ENCODE peak calls at places on chromosome 7, in ten cellular contexts. Y is SJSA1; F is lower lobe of right lung; G is upper lobe of left lung; K is tibial artery; Z is colonic mucosa; H is tibial nerve; U is heart left ventricle; O is CD8-positive, alpha-beta memory T cell; E is IMR-90. W is an unnamed sample.

GRCh38 chr7:155274956-155275355 is 22.7 kb upstream of the INSIG1 start:
- DNase-seq in G (no peak), Y (no peak), U (no peak), K (peak; percentile 49), F (no peak), Z (no peak), H (no peak), O (no peak), E (no peak), W (no peak)

GRCh38 chr7:44387427-44387826 is 62.0 kb upstream of the CAMK2B start:
- DNase-seq in H (no peak), Z (no peak), K (no peak), O (no peak), F (no peak), E (no peak), U (no peak), Y (no peak), G (no peak), W (no peak)

GRCh38 chr7:81268551-81268950 is 349.7 kb upstream of the SEMA3C start:
- DNase-seq in O (no peak), Z (no peak), G (no peak), K (no peak), Y (no peak), H (no peak), F (no peak), E (peak; percentile 25), U (no peak), W (no peak)

GRCh38 chr7:157302314-157302711 is 34.5 kb upstream of the DNAJB6 start:
- DNase-seq in H (no peak), Z (peak; percentile 39), O (peak; percentile 85), E (peak; percentile 33), F (peak; percentile 85), G (peak; percentile 87), U (peak; percentile 85), K (peak; percentile 61), Y (peak; percentile 86), W (no peak)

GRCh38 chr7:16063241-16063640 is 358.1 kb downstream of the CRPPA start:
- DNase-seq in H (no peak), F (no peak), K (no peak), Z (no peak), O (no peak), G (no peak), E (no peak), Y (no peak), U (no peak), W (no peak)

GRCh38 chr7:50349963-50350944 is 45.7 kb downstream of the IKZF1 start:
- DNase-seq in F (no peak), K (no peak), G (no peak), H (no peak), Z (no peak), Y (no peak), O (peak; percentile 51), E (no peak), U (no peak), W (no peak)

GRCh38 chr7:112199035-112199655 is 7.1 kb downstream of the DOCK4 start:
- DNase-seq in H (no peak), O (no peak), K (no peak), Z (no peak), F (no peak), E (peak; percentile 54), U (no peak), G (no peak), Y (no peak), W (no peak)

GRCh38 chr7:771241-772004 is 44.3 kb upstream of the PRKAR1B start:
- DNase-seq in O (no peak), E (peak; percentile 31), G (peak; percentile 43), Y (no peak), F (no peak), H (peak; percentile 40), K (peak; percentile 51), Z (peak; percentile 62), U (peak; percentile 84), W (no peak)

GRCh38 chr7:69260023-69260422 is 338.3 kb upstream of the AUTS2 start:
- DNase-seq in U (no peak), F (no peak), K (no peak), Z (no peak), Y (no peak), O (no peak), E (no peak), H (no peak), G (no peak), W (no peak)

GRCh38 chr7:74569501-74570075 is 87.9 kb upstream of the GTF2I start:
- DNase-seq in F (no peak), E (no peak), O (no peak), H (no peak), Z (no peak), U (no peak), K (no peak), Y (no peak), G (no peak), W (no peak)

GRCh38 chr7:92634924-92635519 is 44.8 kb upstream of the FAM133B start:
- DNase-seq in Y (peak; percentile 88), G (no peak), U (no peak), K (no peak), E (peak; percentile 90), Z (peak; percentile 37), F (no peak), H (no peak), O (no peak), W (no peak)

GRCh38 chr7:72805526-72806494 is 22.2 kb downstream of the TYW1B start:
- DNase-seq in F (no peak), G (peak; percentile 21), Z (no peak), O (no peak), E (peak; percentile 82), Y (no peak), K (no peak), U (no peak), H (no peak), W (no peak)

GRCh38 chr7:132576723-132577089 is 436 bp upstream of the PLXNA4 start:
- DNase-seq in U (no peak), Z (no peak), O (no peak), Y (no peak), E (no peak), G (no peak), F (no peak), K (no peak), H (no peak), W (no peak)

GRCh38 chr7:34036069-34036920 is 131.0 kb downstream of the BMPER start:
- DNase-seq in Y (peak; percentile 97), O (no peak), H (no peak), K (no peak), U (no peak), Z (peak; percentile 90), E (peak; percentile 33), G (peak; percentile 23), F (no peak), W (no peak)

GRCh38 chr7:107948645-107949442 is 54.1 kb downstream of the LAMB1 start:
- DNase-seq in F (no peak), G (no peak), O (no peak), E (peak; percentile 94), U (no peak), Y (no peak), Z (no peak), K (no peak), H (no peak), W (no peak)
- H3K4me1 ChIP-seq in F (peaks cover 32% of the 10 kb centered on the region), G (peaks cover 4% of the 10 kb centered on the region), O (no peaks in the 10 kb centered on the region), E (peaks cover 31% of the 10 kb centered on the region), U (no peaks in the 10 kb centered on the region), Y (peaks cover 51% of the 10 kb centered on the region), Z (no peaks in the 10 kb centered on the region), K (no peaks in the 10 kb centered on the region), H (peaks cover 29% of the 10 kb centered on the region), W (peaks cover 36% of the 10 kb centered on the region)

DNA sequence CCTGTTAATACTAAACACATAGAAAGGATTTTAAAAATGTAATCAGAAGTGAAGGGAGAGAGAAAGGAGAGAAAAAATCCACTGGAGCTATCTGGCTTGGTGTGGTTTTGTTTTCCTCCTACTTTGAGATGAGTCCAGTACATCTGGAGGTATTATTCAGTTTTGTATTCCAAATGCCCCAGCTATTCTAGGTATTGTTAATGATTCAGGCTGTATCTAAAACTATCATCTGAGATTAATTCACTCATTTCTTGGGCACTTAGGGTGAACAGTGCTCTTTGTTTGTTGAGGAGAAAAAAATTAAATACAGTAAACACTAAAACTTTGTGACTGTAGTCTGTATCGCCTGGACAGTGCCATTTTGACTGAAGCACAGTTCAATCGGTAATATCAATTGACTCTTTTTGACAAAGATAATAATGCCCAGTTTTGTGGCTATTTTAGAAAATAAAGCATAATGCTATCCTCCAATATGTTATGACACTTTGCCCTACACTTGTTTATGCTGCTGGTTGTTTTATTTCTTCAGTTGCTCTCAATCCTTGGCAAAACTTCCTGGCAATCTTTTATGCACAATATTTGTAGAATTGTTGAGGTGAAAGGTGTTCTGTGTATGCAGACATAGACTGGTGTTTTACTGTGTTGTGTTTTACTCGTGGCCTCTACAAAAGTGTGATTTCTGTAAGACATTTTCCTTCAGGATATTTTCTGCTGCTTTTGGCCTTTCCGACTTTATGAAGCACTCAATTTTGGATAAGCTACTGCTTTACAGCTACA is 21.6 kb downstream of the GLCCI1 start:
- DNase-seq in Y (no peak), H (no peak), U (no peak), O (no peak), K (no peak), Z (no peak), E (no peak), F (no peak), G (no peak), W (no peak)
- H3K27ac ChIP-seq in Y (no peak overlapping the region), H (no peak overlapping the region), U (peak overlapping the region; percentile 44), O (peak overlapping the region; percentile 12), K (no peak overlapping the region), Z (no peak overlapping the region), E (no peak overlapping the region), F (no peak overlapping the region), G (no peak overlapping the region), W (no peak overlapping the region)

GRCh38 chr7:108452707-108453106 is 3.5 kb downstream of the NRCAM start:
- DNase-seq in Y (no peak), Z (no peak), G (no peak), H (no peak), E (peak; percentile 40), U (no peak), O (no peak), K (no peak), F (no peak), W (no peak)

GRCh38 chr7:108450160-108450559 is 6.1 kb downstream of the NRCAM start:
- DNase-seq in H (no peak), K (no peak), F (no peak), G (no peak), O (no peak), U (no peak), E (no peak), Z (no peak), Y (no peak), W (no peak)

GRCh38 chr7:108453320-108453719 is 2.9 kb downstream of the NRCAM start:
- DNase-seq in Z (no peak), O (no peak), E (no peak), H (no peak), Y (no peak), F (no peak), G (no peak), K (no peak), U (no peak), W (no peak)

GRCh38 chr7:108449577-108449920 is 6.7 kb downstream of the NRCAM start:
- DNase-seq in O (no peak), Y (no peak), Z (no peak), H (no peak), G (no peak), U (no peak), E (no peak), F (no peak), K (no peak), W (no peak)

GRCh38 chr7:108451296-108451848 is 4.9 kb downstream of the NRCAM start:
- DNase-seq in O (no peak), Z (no peak), K (no peak), H (no peak), U (no peak), E (no peak), F (no peak), G (no peak), Y (no peak), W (no peak)
- H3K4me1 ChIP-seq in O (no peaks in the 10 kb centered on the region), Z (peaks cover 4% of the 10 kb centered on the region), K (no peaks in the 10 kb centered on the region), H (peaks cover 14% of the 10 kb centered on the region), U (peaks cover 15% of the 10 kb centered on the region), E (no peaks in the 10 kb centered on the region), F (peaks cover 16% of the 10 kb centered on the region), G (peaks cover 18% of the 10 kb centered on the region), Y (peaks cover 17% of the 10 kb centered on the region), W (peaks cover 10% of the 10 kb centered on the region)

GRCh38 chr7:19119901-19120486 is 2.6 kb upstream of the TWIST1 start:
- DNase-seq in Z (no peak), Y (no peak), H (no peak), U (no peak), O (no peak), F (no peak), G (no peak), E (no peak), K (no peak), W (no peak)
- H3K27ac ChIP-seq in Z (no peak overlapping the region), Y (no peak overlapping the region), H (no peak overlapping the region), U (no peak overlapping the region), O (no peak overlapping the region), F (no peak overlapping the region), G (no peak overlapping the region), E (no peak overlapping the region), K (no peak overlapping the region), W (no peak overlapping the region)

W was measured in keratinocyte.